ENCODE peak calls at places on chromosomes 1 and 21, in nine cellular contexts. G is adipocyte; W is mammary epithelial cell; J is GM23338; U is BE2C; Q is psoas muscle; P is fibroblast of lung; I is CD4-positive, CD25-positive, alpha-beta regulatory T cell; N is Panc1. L is an unnamed sample. For H3K4me1, the result is how much of the 10 kb centered on the place peaks cover.

GRCh38 chr1:199041173-199041914 is 402.5 kb downstream of the PTPRC start:
- DNase-seq in W (no peak), U (no peak), P (peak), G (no peak), N (no peak), Q (no peak), J (no peak), I (no peak), L (no peak)

GRCh38 chr1:15741183-15741850 is 982 bp upstream of the TMEM82 start:
- DNase-seq in Q (peak), U (peak), I (peak), P (peak), W (peak), G (peak), J (peak), N (peak), L (peak)

GRCh38 chr1:211939876-211940468 is 95.4 kb downstream of the INTS7 start:
- DNase-seq in N (no peak), J (no peak), P (no peak), G (no peak), Q (no peak), U (no peak), W (no peak), I (no peak), L (no peak)

GRCh38 chr1:10561955-10562354 is 87.2 kb downstream of the PEX14 start:
- DNase-seq in G (no peak), N (no peak), J (peak), I (no peak), U (no peak), P (no peak), Q (no peak), W (peak), L (no peak)

GRCh38 chr1:147073062-147073432 is 99.2 kb downstream of the PRKAB2 start:
- DNase-seq in G (peak), N (no peak), W (no peak), J (peak), Q (no peak), U (no peak), P (no peak), I (no peak), L (no peak)

GRCh38 chr1:145953861-145954260 is 4.0 kb downstream of the LIX1L start:
- DNase-seq in J (no peak), P (no peak), I (no peak), U (no peak), Q (no peak), W (no peak), N (no peak), G (no peak), L (no peak)

GRCh38 chr1:43274125-43274803 is 4.5 kb downstream of the TMEM125 start:
- DNase-seq in N (no peak), G (no peak), W (peak), P (peak), J (peak), Q (no peak), U (no peak), I (no peak), L (peak)

GRCh38 chr1:208654241-208654640 is 410.1 kb upstream of the PLXNA2 start:
- DNase-seq in Q (no peak), J (peak), P (peak), W (peak), U (peak), I (no peak), N (no peak), G (peak), L (no peak)

GRCh38 chr1:168321945-168322344 is 41.3 kb downstream of the TBX19 start:
- DNase-seq in P (peak), U (no peak), I (no peak), N (no peak), Q (no peak), J (no peak), G (peak), W (peak), L (no peak)

GRCh38 chr1:164774819-164775654 is 216.1 kb downstream of the PBX1 start:
- DNase-seq in N (no peak), G (no peak), Q (no peak), W (no peak), I (no peak), P (no peak), J (no peak), U (peak), L (no peak)

GRCh38 chr1:31393463-31393862 is 19.6 kb upstream of the SERINC2 start:
- DNase-seq in U (no peak), I (no peak), Q (no peak), G (no peak), P (no peak), W (no peak), J (no peak), N (no peak), L (no peak)

GRCh38 chr1:5977494-5978444 is 14.5 kb downstream of the NPHP4 start:
- DNase-seq in Q (peak), W (no peak), J (no peak), U (no peak), P (no peak), N (no peak), I (no peak), G (no peak), L (peak)

GRCh38 chr1:31944205-31945089 is 6.3 kb upstream of the PTP4A2 start:
- DNase-seq in N (no peak), I (peak), J (peak), P (peak), Q (peak), G (peak), U (no peak), W (no peak), L (peak)

GRCh38 chr1:193537266-193538003 is 351.0 kb upstream of the B3GALT2 start:
- DNase-seq in I (peak), W (no peak), G (no peak), J (no peak), Q (no peak), U (no peak), P (no peak), N (no peak), L (no peak)

GRCh38 chr1:23020731-23021130 is 1.5 kb downstream of the KDM1A start:
- DNase-seq in W (peak), N (no peak), U (peak), G (peak), P (no peak), Q (no peak), J (peak), I (no peak), L (no peak)

GRCh38 chr1:177873238-177873637 is 96.6 kb downstream of the SEC16B start:
- DNase-seq in I (no peak), J (no peak), U (no peak), P (peak), W (peak), G (peak), N (no peak), Q (no peak), L (no peak)

GRCh38 chr1:39896909-39897685 is 4.6 kb downstream of the MYCL start:
- DNase-seq in P (peak), U (no peak), W (no peak), Q (no peak), N (no peak), I (no peak), G (peak), J (peak), L (no peak)

GRCh38 chr1:39895731-39896480 is 5.8 kb downstream of the MYCL start:
- DNase-seq in Q (no peak), N (no peak), W (no peak), U (no peak), G (no peak), I (no peak), J (no peak), P (no peak), L (no peak)

GRCh38 chr1:39899611-39900538 is 1.8 kb downstream of the MYCL start:
- DNase-seq in U (no peak), I (no peak), N (no peak), G (no peak), W (no peak), Q (no peak), P (no peak), J (no peak), L (no peak)

GRCh38 chr1:39898648-39899603 is 2.8 kb downstream of the MYCL start:
- DNase-seq in U (peak), W (no peak), P (peak), J (peak), Q (no peak), I (no peak), G (peak), N (no peak), L (no peak)

DNA sequence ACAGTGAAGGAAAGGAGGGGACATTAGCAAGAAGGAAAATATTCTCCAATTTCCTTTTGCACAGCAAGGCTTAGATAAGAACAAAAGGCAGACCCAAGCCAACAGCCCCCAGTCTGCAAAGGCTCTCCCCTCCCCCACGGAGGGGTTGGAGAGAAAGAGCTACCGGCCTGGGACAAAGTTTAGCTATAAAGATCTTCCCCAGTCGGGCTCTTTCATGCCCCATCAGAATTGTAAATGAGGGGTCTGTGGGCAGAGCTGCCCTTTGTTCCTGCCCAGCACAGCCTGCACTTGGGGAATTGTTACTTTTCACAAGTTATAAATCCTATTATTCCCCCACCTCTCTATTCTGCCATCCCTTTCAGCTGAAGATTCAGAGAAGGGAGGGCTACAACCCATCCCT is 3.6 kb downstream of the MYCL start:
- DNase-seq in U (no peak), Q (no peak), I (no peak), J (peak), G (no peak), N (no peak), P (no peak), W (no peak), L (no peak)
- H3K4me1 ChIP-seq in U (under half), Q (under half), I (under half), J (half or more), G (under half), N (under half), P (under half), W (under half), L (under half)

DNA sequence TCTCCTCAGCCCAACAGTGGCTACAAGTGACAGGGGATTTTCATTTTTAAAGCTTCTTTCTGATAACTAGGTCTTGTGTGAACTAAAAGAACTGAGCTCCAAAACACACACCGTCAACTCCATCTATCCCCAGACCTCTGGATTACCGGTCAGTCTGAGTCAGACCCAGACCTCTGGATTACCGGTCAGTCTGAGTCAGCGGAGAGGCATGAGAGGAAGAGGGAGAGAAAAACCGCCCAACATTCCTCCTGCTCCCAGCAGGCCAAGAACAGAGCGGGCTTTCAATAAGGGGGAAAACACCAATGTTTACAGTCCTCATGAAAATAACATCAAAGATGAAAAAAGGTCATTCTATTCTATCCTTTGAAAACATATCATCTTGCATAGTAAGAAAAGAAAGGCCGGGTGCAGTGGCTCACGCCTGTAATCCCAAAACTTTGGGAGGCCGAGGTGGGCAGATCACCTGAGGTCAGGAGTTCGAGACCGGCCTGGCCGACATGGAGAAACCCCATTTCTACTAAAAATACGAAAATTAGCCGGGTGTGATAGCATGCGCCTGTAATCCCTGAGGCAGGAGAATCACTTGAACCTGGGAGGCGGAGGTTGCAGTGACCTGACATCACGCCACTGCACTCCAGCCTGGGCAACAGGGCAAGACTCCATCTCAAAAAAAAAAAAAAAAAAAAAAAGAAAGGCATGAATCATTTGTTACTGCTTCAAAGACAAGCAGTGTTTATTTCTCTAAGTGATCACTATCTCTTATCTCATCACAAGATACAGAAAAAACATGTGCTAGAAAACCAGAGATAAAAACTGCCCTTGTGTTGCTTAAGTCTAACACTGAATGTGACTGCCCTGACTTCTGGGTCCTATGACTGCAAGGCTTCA is 3.4 kb downstream of the PTTG1IP start:
- DNase-seq in G (peak), I (no peak), W (peak), J (no peak), N (no peak), P (peak), Q (peak), U (no peak), L (peak)
- H3K4me1 ChIP-seq in G (half or more), I (half or more), W (half or more), J (under half), N (half or more), P (under half), Q (half or more), U (under half), L (half or more)

GRCh38 chr1:21681426-21681825 is 12.3 kb upstream of the RAP1GAP start:
- DNase-seq in N (no peak), Q (no peak), P (no peak), I (no peak), W (no peak), J (no peak), U (no peak), G (no peak), L (no peak)
- H3K4me1 ChIP-seq in N (under half), Q (under half), P (under half), I (under half), W (under half), J (under half), U (under half), G (under half), L (under half)

GRCh38 chr1:1832820-1833219 is 54.5 kb upstream of the NADK start:
- DNase-seq in J (no peak), G (no peak), Q (no peak), U (peak), N (no peak), P (peak), I (no peak), W (no peak), L (no peak)
- H3K4me1 ChIP-seq in J (under half), G (under half), Q (under half), U (under half), N (under half), P (under half), I (under half), W (under half), L (under half)

GRCh38 chr1:81409262-81409661 is 391.5 kb upstream of the ADGRL2 start:
- DNase-seq in P (no peak), N (no peak), Q (no peak), W (no peak), I (no peak), J (no peak), G (no peak), U (no peak), L (no peak)

GRCh38 chr1:81410919-81411318 is 389.8 kb upstream of the ADGRL2 start:
- DNase-seq in N (no peak), G (no peak), J (no peak), P (no peak), U (no peak), Q (no peak), W (no peak), I (no peak), L (no peak)

GRCh38 chr1:81410351-81410750 is 390.4 kb upstream of the ADGRL2 start:
- DNase-seq in Q (no peak), N (no peak), I (no peak), J (peak), G (no peak), U (no peak), P (no peak), W (no peak), L (no peak)

GRCh38 chr1:81408404-81408803 is 392.3 kb upstream of the ADGRL2 start:
- DNase-seq in J (no peak), U (no peak), I (no peak), P (no peak), Q (no peak), N (no peak), G (no peak), W (no peak), L (no peak)

GRCh38 chr1:81409875-81410274 is 390.9 kb upstream of the ADGRL2 start:
- DNase-seq in N (no peak), J (no peak), W (no peak), Q (no peak), I (no peak), U (no peak), P (no peak), G (no peak), L (no peak)
- H3K4me1 ChIP-seq in N (under half), J (half or more), W (under half), Q (under half), I (under half), U (under half), P (under half), G (under half), L (under half)

GRCh38 chr1:89836252-89836996 is 15.6 kb downstream of the LRRC8D start:
- DNase-seq in W (no peak), G (no peak), U (no peak), Q (no peak), N (no peak), I (no peak), P (no peak), J (no peak), L (no peak)

GRCh38 chr1:89834078-89834704 is 13.4 kb downstream of the LRRC8D start:
- DNase-seq in Q (no peak), U (no peak), J (no peak), N (no peak), W (no peak), G (no peak), P (no peak), I (no peak), L (no peak)

GRCh38 chr1:89831462-89832113 is 10.8 kb downstream of the LRRC8D start:
- DNase-seq in N (no peak), G (no peak), W (no peak), P (no peak), Q (no peak), J (peak), U (no peak), I (no peak), L (no peak)

GRCh38 chr1:89832481-89833127 is 11.8 kb downstream of the LRRC8D start:
- DNase-seq in Q (no peak), G (no peak), I (no peak), P (no peak), W (no peak), N (no peak), J (peak), U (no peak), L (no peak)

DNA sequence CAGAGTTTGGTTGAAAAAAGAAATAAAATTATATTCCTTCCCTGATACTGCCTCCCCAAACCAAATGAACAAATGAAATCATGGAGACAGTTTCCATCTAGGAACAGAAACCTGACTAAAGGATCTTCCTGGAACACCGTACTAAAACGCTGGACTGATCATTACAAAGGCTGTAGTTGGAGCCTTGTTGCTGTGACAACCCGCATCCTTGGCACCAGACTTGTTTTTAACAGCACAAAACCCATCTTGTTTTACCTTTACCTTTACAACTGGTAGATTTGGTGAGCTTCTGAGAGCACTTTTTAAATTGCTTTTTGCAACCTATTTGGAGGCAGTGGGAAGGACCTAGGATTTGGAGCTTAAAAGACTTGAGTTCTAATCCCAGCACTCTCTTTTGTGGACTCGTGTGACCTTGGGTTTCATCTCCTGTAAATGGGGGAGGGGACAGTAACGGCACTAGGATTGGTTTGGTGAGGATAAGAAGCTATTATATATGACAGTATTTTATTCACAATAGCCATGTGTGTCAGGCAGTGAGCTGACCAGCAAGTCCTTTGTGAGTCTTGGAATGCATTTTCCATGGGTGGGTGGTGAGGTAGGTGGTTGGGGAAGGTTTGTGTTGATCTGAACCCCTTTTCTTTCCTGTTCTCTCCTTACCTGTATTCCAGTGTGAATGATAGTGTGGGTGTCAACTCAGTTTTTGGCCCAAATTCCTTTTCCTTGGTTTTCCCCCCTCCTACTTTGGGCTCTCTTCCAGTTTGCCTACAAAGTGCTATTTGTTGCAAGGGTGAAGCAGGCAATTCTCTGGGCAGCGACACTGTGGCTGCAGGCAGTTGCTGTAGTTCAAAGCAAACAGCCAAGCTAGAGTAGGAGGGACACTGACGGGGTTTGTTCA is 12.6 kb downstream of the LRRC8D start:
- DNase-seq in N (no peak), J (peak), W (no peak), P (no peak), I (no peak), Q (no peak), U (no peak), G (no peak), L (no peak)
- H3K4me1 ChIP-seq in N (under half), J (half or more), W (under half), P (under half), I (under half), Q (under half), U (under half), G (under half), L (under half)

DNA sequence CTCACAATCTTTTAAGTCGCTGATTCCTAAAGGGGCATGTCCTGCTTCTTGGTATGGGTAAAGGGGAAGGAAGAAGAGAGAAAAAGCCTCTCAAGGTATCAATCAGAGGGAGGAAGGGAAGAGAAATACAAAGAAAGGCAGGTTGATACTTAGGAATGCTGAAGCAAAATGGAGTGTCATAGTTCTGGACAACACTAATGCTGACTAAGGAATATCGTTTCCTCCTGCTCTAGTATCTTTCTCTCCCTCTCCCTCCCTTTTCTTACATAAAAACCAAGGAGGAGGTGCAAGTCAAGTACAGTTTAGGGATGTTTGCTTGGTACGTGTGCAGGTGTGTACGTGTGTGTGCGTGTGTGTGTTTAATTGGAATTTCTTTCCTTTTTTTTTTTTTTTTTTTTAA is 44.9 kb upstream of the IL12RB2 start:
- DNase-seq in U (no peak), W (no peak), Q (no peak), P (no peak), I (no peak), G (no peak), N (no peak), J (no peak), L (no peak)
- H3K4me1 ChIP-seq in U (under half), W (under half), Q (under half), P (under half), I (under half), G (under half), N (under half), J (half or more), L (under half)

L was measured in upper lobe of right lung.